ENCODE peak calls at places on chromosomes 2 and 18, in seven cellular contexts. M is left ventricle myocardium inferior; G is anterior cingulate cortex; L is NCI-H187 treated with DMSO at 0.1 percent for 48 hours; W is posterior vena cava; R is activated CD4-positive, alpha-beta T cell treated with anti-CD3 and anti-CD28 coated beads, Interleukin-2, amount 10 ng/mL, durations not matched to agents 7 days and 5 days; N is iris pigment epithelial cell. H is an unnamed sample.

GRCh38 chr2:156930423-156930822 is 327.1 kb upstream of the GALNT5 start:
- DNase-seq in W (no peak), L (no peak), M (no peak), G (no peak), R (no peak), N (no peak), H (no peak)

GRCh38 chr18:62596145-62597005 is 73.5 kb downstream of the ZCCHC2 start:
- DNase-seq in M (peak; percentile 31), G (no peak), N (peak; percentile 14), R (no peak), L (no peak), W (no peak), H (no peak)

GRCh38 chr2:214244847-214245246 is 166.0 kb upstream of the VWC2L start:
- DNase-seq in N (peak; percentile 40), R (no peak), W (no peak), M (no peak), L (no peak), G (no peak), H (no peak)

GRCh38 chr2:161166538-161167409 is 6.5 kb downstream of the TANK start:
- DNase-seq in N (peak; percentile 50), L (no peak), R (peak; percentile 62), M (no peak), W (no peak), G (no peak), H (no peak)

GRCh38 chr2:74908763-74909444 is 49.5 kb upstream of the POLE4 start:
- DNase-seq in M (no peak), R (no peak), W (no peak), N (no peak), L (no peak), G (no peak), H (no peak)

GRCh38 chr18:34957864-34958259 is 83.4 kb upstream of the MAPRE2 start:
- DNase-seq in L (no peak), G (no peak), W (no peak), M (no peak), R (no peak), N (no peak), H (no peak)

GRCh38 chr18:3725100-3725499 is 275.1 kb downstream of the TGIF1 start:
- DNase-seq in G (no peak), N (no peak), L (no peak), W (no peak), M (no peak), R (no peak), H (no peak)

GRCh38 chr18:24894880-24895279 is 434.4 kb downstream of the HRH4 start:
- DNase-seq in N (no peak), L (no peak), G (no peak), R (no peak), W (no peak), M (no peak), H (no peak)

GRCh38 chr2:64595397-64596160 is 58.1 kb downstream of the SERTAD2 start:
- DNase-seq in G (no peak), L (peak; percentile 16), N (peak; percentile 20), R (no peak), M (no peak), W (no peak), H (no peak)

GRCh38 chr2:134919360-134920210 is 963 bp downstream of the CCNT2 start:
- DNase-seq in R (peak; percentile 59), W (no peak), M (peak; percentile 16), N (peak; percentile 31), L (no peak), G (peak; percentile 41), H (no peak)

GRCh38 chr2:45069711-45070664 is 60.7 kb upstream of the SIX2 start:
- DNase-seq in M (no peak), W (no peak), G (no peak), R (no peak), N (peak; percentile 22), L (no peak), H (no peak)

GRCh38 chr18:12254137-12254819 is at the start of gene CIDEA:
- DNase-seq in G (no peak), R (no peak), M (no peak), L (no peak), N (no peak), W (no peak), H (no peak)

GRCh38 chr2:181517685-181518301 is 60.6 kb downstream of the ITGA4 start:
- DNase-seq in R (no peak), L (no peak), N (peak; percentile 10), M (no peak), W (no peak), G (no peak), H (no peak)

GRCh38 chr2:137888845-137889244 is 75.4 kb upstream of the HNMT start:
- DNase-seq in W (no peak), R (no peak), M (peak; percentile 19), N (peak; percentile 21), L (no peak), G (no peak), H (peak; percentile 59)

GRCh38 chr2:223641062-223641461 is 38.9 kb upstream of the SCG2 start:
- DNase-seq in G (no peak), M (no peak), L (no peak), N (peak; percentile 58), R (no peak), W (no peak), H (no peak)

GRCh38 chr2:147829106-147829505 is 15.7 kb upstream of the ACVR2A start:
- DNase-seq in N (peak; percentile 85), G (no peak), W (no peak), R (no peak), M (no peak), L (no peak), H (no peak)

GRCh38 chr18:23356915-23357421 is 96.1 kb upstream of the RIOK3 start:
- DNase-seq in L (no peak), G (no peak), R (no peak), M (no peak), N (peak; percentile 64), W (no peak), H (no peak)

GRCh38 chr2:221451836-221452774 is 120.0 kb downstream of the EPHA4 start:
- DNase-seq in R (no peak), M (no peak), L (no peak), G (no peak), W (no peak), N (no peak), H (no peak)

GRCh38 chr18:9466911-9467310 is 8.4 kb upstream of the RALBP1 start:
- DNase-seq in W (no peak), R (no peak), N (no peak), L (no peak), G (no peak), M (no peak), H (no peak)

GRCh38 chr2:71600572-71600971 is 147.2 kb downstream of the DYSF start:
- DNase-seq in W (peak; percentile 66), M (no peak), G (no peak), R (no peak), L (no peak), N (no peak), H (no peak)

GRCh38 chr2:68878753-68879152 is 7.6 kb upstream of the BMP10 start:
- DNase-seq in L (no peak), N (peak; percentile 58), G (no peak), W (no peak), R (no peak), M (no peak), H (no peak)

GRCh38 chr2:201182650-201183372 is at the start of gene CASP10:
- DNase-seq in W (no peak), M (no peak), L (no peak), N (peak; percentile 85), G (no peak), R (peak; percentile 50), H (no peak)

GRCh38 chr2:162477011-162477410 is 133.1 kb downstream of the GCA start:
- DNase-seq in R (no peak), M (no peak), L (no peak), N (peak; percentile 7), W (no peak), G (no peak), H (no peak)

GRCh38 chr2:39620067-39620466 is 45.6 kb upstream of the TMEM178A start:
- DNase-seq in L (no peak), W (no peak), G (no peak), M (peak; percentile 43), R (no peak), N (peak; percentile 97), H (no peak)

GRCh38 chr2:108534577-108535379 is 508 bp downstream of the LIMS1 start:
- DNase-seq in M (peak; percentile 46), G (peak; percentile 46), L (no peak), W (peak; percentile 87), N (peak; percentile 49), R (peak; percentile 37), H (no peak)

GRCh38 chr2:201180010-201180409 is 2.9 kb upstream of the CASP10 start:
- DNase-seq in W (no peak), R (no peak), N (no peak), L (no peak), G (no peak), M (no peak), H (no peak)

GRCh38 chr2:214232266-214232665 is 178.6 kb upstream of the VWC2L start:
- DNase-seq in N (peak; percentile 9), M (no peak), L (no peak), W (no peak), G (no peak), R (no peak), H (no peak)

GRCh38 chr18:28455971-28456370 is 279.0 kb upstream of the CDH2 start:
- DNase-seq in R (no peak), M (no peak), G (no peak), L (no peak), N (no peak), W (no peak), H (no peak)

GRCh38 chr2:38315707-38316333 is 61.3 kb downstream of the ATL2 start:
- DNase-seq in G (no peak), L (no peak), W (no peak), N (peak; percentile 55), M (no peak), R (peak; percentile 47), H (no peak)

GRCh38 chr18:318791-319291 is 51.0 kb upstream of the THOC1 start:
- DNase-seq in N (no peak), R (no peak), G (no peak), W (no peak), M (no peak), L (no peak), H (no peak)

GRCh38 chr2:150153646-150154307 is 333.7 kb downstream of the RND3 start:
- DNase-seq in R (no peak), W (no peak), N (no peak), L (no peak), M (no peak), G (no peak), H (no peak)

GRCh38 chr2:29528891-29529520 is 392.4 kb downstream of the ALK start:
- DNase-seq in M (peak; percentile 59), G (no peak), N (peak; percentile 38), R (no peak), W (peak; percentile 85), L (no peak), H (peak; percentile 67)

GRCh38 chr2:170930132-170931109 is 1.4 kb downstream of the GORASP2 start:
- DNase-seq in M (no peak), L (no peak), R (peak; percentile 78), W (no peak), N (peak; percentile 36), G (no peak), H (peak; percentile 18)

GRCh38 chr2:207245526-207245925 is 79.8 kb upstream of the KLF7 start:
- DNase-seq in R (no peak), L (peak; percentile 34), M (no peak), N (no peak), G (no peak), W (no peak), H (no peak)

H was measured in dorsolateral prefrontal cortex.